ENCODE peak calls at places on chromosomes 13 and 19, in four cellular contexts. One of them, this sample, is unnamed.
A peak's percentile ranks its signal among the peaks of the same experiment; 100 is the strongest.

GRCh38 chr13:33006646-33007045 is 9.6 kb upstream of the KL start:
- DNase-seq in uterus: no peak
- DNase-seq in fibroblast of pulmonary artery: no peak
- DNase-seq in GM23338: no peak
- DNase-seq in this sample: no peak

GRCh38 chr13:63448654-63449053 is 2033.0 kb upstream of the PCDH20 start:
- DNase-seq in uterus: no peak
- DNase-seq in GM23338: no peak
- DNase-seq in fibroblast of pulmonary artery: no peak
- DNase-seq in this sample: no peak

GRCh38 chr13:79901336-79901735 is 420.4 kb downstream of the NDFIP2 start:
- DNase-seq in GM23338: peak; percentile 29
- DNase-seq in fibroblast of pulmonary artery: peak; percentile 40
- DNase-seq in uterus: no peak
- DNase-seq in this sample: no peak

GRCh38 chr13:84847107-84847506 is 952.1 kb downstream of the SLITRK6 start:
- DNase-seq in uterus: no peak
- DNase-seq in GM23338: no peak
- DNase-seq in fibroblast of pulmonary artery: no peak
- DNase-seq in this sample: no peak

GRCh38 chr13:60699636-60700035 is 302.6 kb downstream of the TDRD3 start:
- DNase-seq in uterus: no peak
- DNase-seq in GM23338: no peak
- DNase-seq in fibroblast of pulmonary artery: no peak
- DNase-seq in this sample: no peak

GRCh38 chr19:33280351-33280921 is 21.9 kb downstream of the CEBPA start:
- DNase-seq in uterus: no peak
- DNase-seq in fibroblast of pulmonary artery: no peak
- DNase-seq in GM23338: no peak
- DNase-seq in this sample: peak; percentile 80

GRCh38 chr13:25922373-25922772 is 129.4 kb downstream of the SHISA2 start:
- DNase-seq in fibroblast of pulmonary artery: no peak
- DNase-seq in GM23338: peak; percentile 22
- DNase-seq in uterus: no peak
- DNase-seq in this sample: no peak

GRCh38 chr19:18733196-18733647 is 49.7 kb downstream of the CRTC1 start:
- DNase-seq in GM23338: no peak
- DNase-seq in fibroblast of pulmonary artery: peak; percentile 68
- DNase-seq in uterus: peak; percentile 66
- DNase-seq in this sample: no peak

GRCh38 chr19:1026189-1027019 is at the start of gene CNN2:
- DNase-seq in fibroblast of pulmonary artery: peak; percentile 81
- DNase-seq in uterus: peak; percentile 85
- DNase-seq in GM23338: peak; percentile 93
- DNase-seq in this sample: no peak

GRCh38 chr13:25901460-25902376 is 150.1 kb downstream of the SHISA2 start:
- DNase-seq in uterus: no peak
- DNase-seq in GM23338: no peak
- DNase-seq in fibroblast of pulmonary artery: peak; percentile 90
- DNase-seq in this sample: peak; percentile 60

GRCh38 chr19:17633700-17634099 is 54.5 kb downstream of the UNC13A start:
- DNase-seq in fibroblast of pulmonary artery: no peak
- DNase-seq in uterus: no peak
- DNase-seq in GM23338: no peak
- DNase-seq in this sample: no peak

GRCh38 chr13:44276061-44276460 is 97.6 kb upstream of the SERP2 start:
- DNase-seq in uterus: no peak
- DNase-seq in GM23338: no peak
- DNase-seq in fibroblast of pulmonary artery: no peak
- DNase-seq in this sample: no peak

GRCh38 chr13:109408596-109409382 is 377.6 kb downstream of the IRS2 start:
- DNase-seq in uterus: no peak
- DNase-seq in GM23338: no peak
- DNase-seq in fibroblast of pulmonary artery: no peak
- DNase-seq in this sample: no peak

GRCh38 chr13:25733696-25734435 is 317.9 kb downstream of the SHISA2 start:
- DNase-seq in uterus: no peak
- DNase-seq in GM23338: no peak
- DNase-seq in fibroblast of pulmonary artery: no peak
- DNase-seq in this sample: no peak

GRCh38 chr13:112814905-112815585 is 125.2 kb downstream of the ATP11A start:
- DNase-seq in fibroblast of pulmonary artery: peak; percentile 26
- DNase-seq in GM23338: no peak
- DNase-seq in uterus: no peak
- DNase-seq in this sample: no peak

GRCh38 chr13:100209857-100210580 is 121.1 kb downstream of the PCCA start:
- DNase-seq in uterus: no peak
- DNase-seq in fibroblast of pulmonary artery: peak; percentile 50
- DNase-seq in GM23338: no peak
- DNase-seq in this sample: no peak

GRCh38 chr13:73958657-73959397 is 175.4 kb downstream of the KLF12 start:
- DNase-seq in fibroblast of pulmonary artery: no peak
- DNase-seq in GM23338: no peak
- DNase-seq in uterus: no peak
- DNase-seq in this sample: no peak

GRCh38 chr19:18397242-18398202 is at the start of gene LRRC25:
- DNase-seq in uterus: no peak
- DNase-seq in fibroblast of pulmonary artery: no peak
- DNase-seq in GM23338: peak; percentile 96
- DNase-seq in this sample: no peak

GRCh38 chr19:7476941-7477494 is 11.8 kb downstream of the PEX11G start:
- DNase-seq in fibroblast of pulmonary artery: no peak
- DNase-seq in GM23338: no peak
- DNase-seq in uterus: no peak
- DNase-seq in this sample: no peak

GRCh38 chr13:94267581-94267980 is 211.9 kb downstream of the DCT start:
- DNase-seq in fibroblast of pulmonary artery: no peak
- DNase-seq in uterus: no peak
- DNase-seq in GM23338: no peak
- DNase-seq in this sample: no peak

GRCh38 chr19:18967358-18968146 is 26.5 kb upstream of the HOMER3 start:
- DNase-seq in uterus: peak; percentile 24
- DNase-seq in fibroblast of pulmonary artery: peak; percentile 85
- DNase-seq in GM23338: peak; percentile 17
- DNase-seq in this sample: no peak

GRCh38 chr13:57996717-57997116 is 365.2 kb downstream of the PCDH17 start:
- DNase-seq in uterus: no peak
- DNase-seq in fibroblast of pulmonary artery: peak; percentile 61
- DNase-seq in GM23338: no peak
- DNase-seq in this sample: no peak

GRCh38 chr19:36916991-36917390 is 859 bp downstream of the ZNF568 start:
- DNase-seq in GM23338: peak; percentile 20
- DNase-seq in fibroblast of pulmonary artery: peak; percentile 38
- DNase-seq in uterus: no peak
- DNase-seq in this sample: no peak

GRCh38 chr13:42119091-42119490 is 70.6 kb downstream of the DGKH start:
- DNase-seq in fibroblast of pulmonary artery: no peak
- DNase-seq in uterus: no peak
- DNase-seq in GM23338: no peak
- DNase-seq in this sample: no peak

GRCh38 chr13:47100214-47100853 is 203.5 kb upstream of the HTR2A start:
- DNase-seq in uterus: no peak
- DNase-seq in fibroblast of pulmonary artery: no peak
- DNase-seq in GM23338: no peak
- DNase-seq in this sample: peak; percentile 46

GRCh38 chr19:18719541-18719940 is 36.1 kb downstream of the CRTC1 start:
- DNase-seq in fibroblast of pulmonary artery: no peak
- DNase-seq in uterus: no peak
- DNase-seq in GM23338: no peak
- DNase-seq in this sample: no peak

GRCh38 chr19:38216785-38217746 is 7.0 kb downstream of the DPF1 start:
- DNase-seq in GM23338: peak; percentile 55
- DNase-seq in fibroblast of pulmonary artery: no peak
- DNase-seq in uterus: no peak
- DNase-seq in this sample: no peak

GRCh38 chr13:66074018-66074615 is 1156.0 kb downstream of the PCDH9 start:
- DNase-seq in GM23338: no peak
- DNase-seq in uterus: no peak
- DNase-seq in fibroblast of pulmonary artery: no peak
- DNase-seq in this sample: no peak

GRCh38 chr19:53659292-53659691 is 27.5 kb downstream of the DPRX start:
- DNase-seq in uterus: no peak
- DNase-seq in GM23338: peak; percentile 94
- DNase-seq in fibroblast of pulmonary artery: peak; percentile 3
- DNase-seq in this sample: no peak

GRCh38 chr13:79679334-79679733 is 198.4 kb downstream of the NDFIP2 start:
- DNase-seq in fibroblast of pulmonary artery: peak; percentile 88
- DNase-seq in uterus: peak; percentile 56
- DNase-seq in GM23338: peak; percentile 93
- DNase-seq in this sample: peak; percentile 13

GRCh38 chr13:50993908-50994307 is 84.3 kb downstream of the RNASEH2B start:
- DNase-seq in GM23338: no peak
- DNase-seq in uterus: peak; percentile 76
- DNase-seq in fibroblast of pulmonary artery: peak; percentile 81
- DNase-seq in this sample: no peak

GRCh38 chr13:101230271-101230890 is 185.9 kb downstream of the NALCN start:
- DNase-seq in uterus: no peak
- DNase-seq in fibroblast of pulmonary artery: no peak
- DNase-seq in GM23338: peak; percentile 33
- DNase-seq in this sample: no peak

GRCh38 chr19:12997225-12997966 is 2.1 kb downstream of the NFIX start:
- DNase-seq in uterus: no peak
- DNase-seq in GM23338: no peak
- DNase-seq in fibroblast of pulmonary artery: no peak
- DNase-seq in this sample: no peak
- H3K4me3 ChIP-seq in uterus: peak overlapping the region; percentile 63
- H3K4me3 ChIP-seq in GM23338: no peak overlapping the region
- H3K4me3 ChIP-seq in fibroblast of pulmonary artery: peak overlapping the region; percentile 75
- H3K4me3 ChIP-seq in this sample: no peak overlapping the region

GRCh38 chr13:110521946-110522345 is 39.6 kb downstream of the RAB20 start:
- DNase-seq in GM23338: no peak
- DNase-seq in uterus: no peak
- DNase-seq in fibroblast of pulmonary artery: no peak
- DNase-seq in this sample: peak; percentile 10
- TF ChIP-seq CTCF in GM23338: no peak
- TF ChIP-seq CTCF in uterus: no peak
- TF ChIP-seq CTCF in fibroblast of pulmonary artery: no peak
- TF ChIP-seq CTCF in this sample: no peak

DNA sequence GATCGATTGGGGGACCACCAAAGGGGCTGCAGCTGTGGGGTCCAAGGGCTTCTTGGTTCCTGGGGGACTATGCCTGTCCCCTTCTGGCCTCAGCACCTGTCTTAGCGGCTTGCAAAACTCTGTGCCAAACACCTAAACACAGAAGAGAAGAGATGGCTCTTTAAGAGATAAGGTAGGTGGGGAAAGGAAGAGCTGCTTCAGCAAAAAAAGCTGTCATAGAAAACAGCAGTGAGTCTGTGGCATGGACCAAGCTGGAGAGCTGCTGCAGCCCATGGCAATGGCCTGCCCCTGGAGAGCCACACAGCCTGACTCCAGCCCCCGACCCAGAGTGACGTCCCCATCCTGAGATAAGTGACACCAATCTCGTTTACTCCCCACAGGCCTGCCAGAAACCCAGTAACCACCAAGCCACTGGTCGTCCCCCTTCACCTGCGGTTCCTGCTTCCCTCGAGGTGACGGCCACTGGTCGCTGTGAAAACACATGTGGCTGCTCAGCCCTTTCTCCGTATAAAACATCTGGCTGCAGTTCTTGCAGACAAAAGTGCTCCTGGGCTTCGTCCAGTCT is 25.0 kb upstream of the NAPA start:
- DNase-seq in fibroblast of pulmonary artery: no peak
- DNase-seq in uterus: no peak
- DNase-seq in GM23338: no peak
- DNase-seq in this sample: no peak
- H3K4me3 ChIP-seq in fibroblast of pulmonary artery: no peak overlapping the region
- H3K4me3 ChIP-seq in uterus: no peak overlapping the region
- H3K4me3 ChIP-seq in GM23338: no peak overlapping the region
- H3K4me3 ChIP-seq in this sample: no peak overlapping the region

GRCh38 chr13:30807392-30807791 is 72.0 kb downstream of the ALOX5AP start:
- DNase-seq in GM23338: no peak
- DNase-seq in uterus: no peak
- DNase-seq in fibroblast of pulmonary artery: no peak
- DNase-seq in this sample: no peak

GRCh38 chr13:30810261-30810701 is 74.9 kb downstream of the ALOX5AP start:
- DNase-seq in GM23338: no peak
- DNase-seq in fibroblast of pulmonary artery: no peak
- DNase-seq in uterus: no peak
- DNase-seq in this sample: no peak

GRCh38 chr13:30806784-30807183 is 71.4 kb downstream of the ALOX5AP start:
- DNase-seq in uterus: no peak
- DNase-seq in GM23338: no peak
- DNase-seq in fibroblast of pulmonary artery: peak; percentile 82
- DNase-seq in this sample: no peak

GRCh38 chr13:30808600-30808999 is 73.3 kb downstream of the ALOX5AP start:
- DNase-seq in uterus: no peak
- DNase-seq in fibroblast of pulmonary artery: no peak
- DNase-seq in GM23338: no peak
- DNase-seq in this sample: no peak

DNA sequence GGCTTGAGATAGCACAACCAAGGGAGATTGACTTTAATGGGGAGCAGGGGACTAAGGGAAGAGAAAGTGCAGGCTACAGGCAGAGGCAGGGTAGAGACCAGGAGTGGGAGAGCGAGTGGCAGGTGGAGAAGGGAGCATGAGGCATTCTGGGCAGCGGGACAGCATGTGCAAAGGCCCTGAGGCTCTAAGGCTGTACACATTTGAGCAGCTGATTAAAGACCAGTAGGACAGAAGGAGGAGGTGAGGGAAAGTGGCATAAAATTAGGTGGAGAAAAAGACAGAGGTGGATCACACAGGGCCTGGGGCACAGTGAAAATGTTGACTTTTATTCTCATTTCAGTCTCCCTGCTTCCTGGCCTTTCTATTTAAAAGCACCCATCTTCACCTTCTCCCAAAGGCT is 74.4 kb downstream of the ALOX5AP start:
- DNase-seq in GM23338: no peak
- DNase-seq in fibroblast of pulmonary artery: no peak
- DNase-seq in uterus: no peak
- DNase-seq in this sample: no peak
- TF ChIP-seq CTCF in GM23338: no peak
- TF ChIP-seq CTCF in fibroblast of pulmonary artery: no peak
- TF ChIP-seq CTCF in uterus: no peak
- TF ChIP-seq CTCF in this sample: no peak

GRCh38 chr19:10878253-10878652 is 6.9 kb downstream of the CARM1 start:
- DNase-seq in GM23338: no peak
- DNase-seq in uterus: no peak
- DNase-seq in fibroblast of pulmonary artery: no peak
- DNase-seq in this sample: no peak
- H3K4me3 ChIP-seq in GM23338: no peak overlapping the region
- H3K4me3 ChIP-seq in uterus: no peak overlapping the region
- H3K4me3 ChIP-seq in fibroblast of pulmonary artery: no peak overlapping the region
- H3K4me3 ChIP-seq in this sample: peak overlapping the region; percentile 54

GRCh38 chr19:40805258-40805868 is 6.4 kb downstream of the EGLN2 start:
- DNase-seq in GM23338: no peak
- DNase-seq in fibroblast of pulmonary artery: no peak
- DNase-seq in uterus: no peak
- DNase-seq in this sample: no peak

GRCh38 chr19:40804783-40805242 is 5.8 kb downstream of the EGLN2 start:
- DNase-seq in fibroblast of pulmonary artery: no peak
- DNase-seq in GM23338: no peak
- DNase-seq in uterus: no peak
- DNase-seq in this sample: no peak

GRCh38 chr19:40807147-40808020 is 8.4 kb downstream of the EGLN2 start:
- DNase-seq in fibroblast of pulmonary artery: no peak
- DNase-seq in GM23338: peak; percentile 85
- DNase-seq in uterus: no peak
- DNase-seq in this sample: no peak

GRCh38 chr19:40808021-40808325 is 9.0 kb downstream of the EGLN2 start:
- DNase-seq in uterus: no peak
- DNase-seq in fibroblast of pulmonary artery: no peak
- DNase-seq in GM23338: no peak
- DNase-seq in this sample: no peak

GRCh38 chr19:40806385-40807146 is 7.6 kb downstream of the EGLN2 start:
- DNase-seq in uterus: peak; percentile 84
- DNase-seq in GM23338: peak; percentile 100
- DNase-seq in fibroblast of pulmonary artery: peak; percentile 99
- DNase-seq in this sample: no peak
- TF ChIP-seq CTCF in uterus: peak; percentile 86
- TF ChIP-seq CTCF in GM23338: peak; percentile 86
- TF ChIP-seq CTCF in fibroblast of pulmonary artery: peak; percentile 91
- TF ChIP-seq CTCF in this sample: peak; percentile 92

This sample was measured in GM12864.